ENCODE peak calls at places on chromosomes 2 and 18, in nine cellular contexts. T is esophagus squamous epithelium, E is NCI-H1105 treated with DMSO at 0.1 percent for 48 hours, N is neural crest cell, A is astrocyte, Y is iPS-NIHi11, Z is coronary artery, J is HS-5, U is GM12892. K is an unnamed sample.

GRCh38 chr2:16219292-16219975 is 279.1 kb downstream of the MYCN start:
- DNase-seq in T (no peak), E (no peak), N (no peak), A (no peak), Y (no peak), Z (no peak), J (no peak), U (no peak), K (no peak)

GRCh38 chr18:38751897-38752296 is 1186.3 kb upstream of the CELF4 start:
- DNase-seq in T (no peak), E (no peak), N (no peak), A (no peak), Y (no peak), Z (no peak), J (no peak), U (no peak), K (no peak)

GRCh38 chr2:239065537-239065936 is 217.7 kb downstream of the TWIST2 start:
- DNase-seq in T (no peak), E (no peak), N (no peak), A (no peak), Y (no peak), Z (no peak), J (no peak), U (no peak), K (no peak)

GRCh38 chr18:59561596-59561995 is 135.6 kb downstream of the CCBE1 start:
- DNase-seq in T (no peak), E (no peak), N (no peak), A (no peak), Y (no peak), Z (no peak), J (no peak), U (no peak), K (no peak)

GRCh38 chr2:241031436-241032165 is 33.2 kb downstream of the SNED1 start:
- DNase-seq in T (no peak), E (no peak), N (no peak), A (no peak), Y (no peak), Z (no peak), J (no peak), U (no peak), K (no peak)

GRCh38 chr2:134253117-134253704 is 661 bp upstream of the MGAT5 start:
- DNase-seq in T (no peak), E (no peak), N (no peak), A (no peak), Y (no peak), Z (no peak), J (no peak), U (no peak), K (no peak)

GRCh38 chr2:176687944-176688343 is 418.7 kb downstream of the MTX2 start:
- DNase-seq in T (no peak), E (no peak), N (no peak), A (no peak), Y (no peak), Z (no peak), J (no peak), U (no peak), K (no peak)

GRCh38 chr2:158778243-158778642 is 16.9 kb upstream of the DAPL1 start:
- DNase-seq in T (no peak), E (no peak), N (no peak), A (no peak), Y (no peak), Z (no peak), J (no peak), U (no peak), K (no peak)

GRCh38 chr2:60215295-60215990 is 338.0 kb downstream of the BCL11A start:
- DNase-seq in T (no peak), E (no peak), N (no peak), A (no peak), Y (peak), Z (no peak), J (no peak), U (no peak), K (no peak)

K was measured in HTR-8/SVneo.